ENCODE peak calls at places on chromosomes 6 and 20, in ten cellular contexts. One of them, this sample, is unnamed.

GRCh38 chr6:151497935-151498726 is 4.3 kb downstream of the CCDC170 start:
- DNase-seq in Peyer's patch: no peak
- DNase-seq in body of pancreas: no peak
- DNase-seq in ovary: no peak
- DNase-seq in neural progenitor cell: no peak
- DNase-seq in tibial artery: no peak
- DNase-seq in heart right ventricle: no peak
- DNase-seq in right lobe of liver: no peak
- DNase-seq in breast epithelium: no peak
- DNase-seq in stomach: no peak
- DNase-seq in this sample: peak

GRCh38 chr20:18276821-18277220 is 11.5 kb upstream of the ZNF133 start:
- DNase-seq in Peyer's patch: peak
- DNase-seq in body of pancreas: peak
- DNase-seq in ovary: peak
- DNase-seq in neural progenitor cell: peak
- DNase-seq in tibial artery: peak
- DNase-seq in heart right ventricle: peak
- DNase-seq in right lobe of liver: peak
- DNase-seq in breast epithelium: peak
- DNase-seq in stomach: peak
- DNase-seq in this sample: peak

GRCh38 chr6:35719830-35720733 is 16.8 kb upstream of the ARMC12 start:
- DNase-seq in Peyer's patch: no peak
- DNase-seq in body of pancreas: no peak
- DNase-seq in ovary: peak
- DNase-seq in neural progenitor cell: peak
- DNase-seq in tibial artery: peak
- DNase-seq in heart right ventricle: peak
- DNase-seq in right lobe of liver: no peak
- DNase-seq in breast epithelium: no peak
- DNase-seq in stomach: no peak
- DNase-seq in this sample: peak

GRCh38 chr6:108492131-108492766 is 68.5 kb upstream of the FOXO3 start:
- DNase-seq in Peyer's patch: no peak
- DNase-seq in body of pancreas: no peak
- DNase-seq in ovary: no peak
- DNase-seq in neural progenitor cell: peak
- DNase-seq in tibial artery: no peak
- DNase-seq in heart right ventricle: no peak
- DNase-seq in right lobe of liver: no peak
- DNase-seq in breast epithelium: no peak
- DNase-seq in stomach: no peak
- DNase-seq in this sample: peak

GRCh38 chr20:52004720-52005119 is 186.9 kb downstream of the ZFP64 start:
- DNase-seq in Peyer's patch: no peak
- DNase-seq in body of pancreas: no peak
- DNase-seq in ovary: no peak
- DNase-seq in neural progenitor cell: no peak
- DNase-seq in tibial artery: no peak
- DNase-seq in heart right ventricle: no peak
- DNase-seq in right lobe of liver: no peak
- DNase-seq in breast epithelium: no peak
- DNase-seq in stomach: no peak
- DNase-seq in this sample: peak

GRCh38 chr6:3312604-3313167 is 53.9 kb downstream of the PSMG4 start:
- DNase-seq in Peyer's patch: no peak
- DNase-seq in body of pancreas: no peak
- DNase-seq in ovary: no peak
- DNase-seq in neural progenitor cell: no peak
- DNase-seq in tibial artery: peak
- DNase-seq in heart right ventricle: no peak
- DNase-seq in right lobe of liver: no peak
- DNase-seq in breast epithelium: no peak
- DNase-seq in stomach: no peak
- DNase-seq in this sample: no peak

GRCh38 chr6:34556493-34556892 is 364 bp upstream of the SPDEF start:
- DNase-seq in Peyer's patch: no peak
- DNase-seq in body of pancreas: no peak
- DNase-seq in ovary: no peak
- DNase-seq in neural progenitor cell: no peak
- DNase-seq in tibial artery: no peak
- DNase-seq in heart right ventricle: no peak
- DNase-seq in right lobe of liver: no peak
- DNase-seq in breast epithelium: no peak
- DNase-seq in stomach: no peak
- DNase-seq in this sample: no peak

GRCh38 chr20:25344634-25345033 is 46.0 kb downstream of the ABHD12 start:
- DNase-seq in Peyer's patch: no peak
- DNase-seq in body of pancreas: no peak
- DNase-seq in ovary: no peak
- DNase-seq in neural progenitor cell: no peak
- DNase-seq in tibial artery: no peak
- DNase-seq in heart right ventricle: no peak
- DNase-seq in right lobe of liver: no peak
- DNase-seq in breast epithelium: no peak
- DNase-seq in stomach: no peak
- DNase-seq in this sample: no peak

GRCh38 chr6:20211037-20211940 is 980 bp downstream of the MBOAT1 start:
- DNase-seq in Peyer's patch: no peak
- DNase-seq in body of pancreas: peak
- DNase-seq in ovary: no peak
- DNase-seq in neural progenitor cell: peak
- DNase-seq in tibial artery: no peak
- DNase-seq in heart right ventricle: no peak
- DNase-seq in right lobe of liver: no peak
- DNase-seq in breast epithelium: peak
- DNase-seq in stomach: peak
- DNase-seq in this sample: peak

GRCh38 chr6:100664274-100665040 is 199.7 kb upstream of the SIM1 start:
- DNase-seq in Peyer's patch: no peak
- DNase-seq in body of pancreas: no peak
- DNase-seq in ovary: no peak
- DNase-seq in neural progenitor cell: peak
- DNase-seq in tibial artery: no peak
- DNase-seq in heart right ventricle: no peak
- DNase-seq in right lobe of liver: no peak
- DNase-seq in breast epithelium: no peak
- DNase-seq in stomach: no peak
- DNase-seq in this sample: peak

GRCh38 chr6:139256087-139256486 is 35.7 kb downstream of the TXLNB start:
- DNase-seq in Peyer's patch: no peak
- DNase-seq in body of pancreas: no peak
- DNase-seq in ovary: no peak
- DNase-seq in neural progenitor cell: no peak
- DNase-seq in tibial artery: peak
- DNase-seq in heart right ventricle: no peak
- DNase-seq in right lobe of liver: no peak
- DNase-seq in breast epithelium: no peak
- DNase-seq in stomach: no peak
- DNase-seq in this sample: peak

GRCh38 chr6:90190752-90191393 is 105.8 kb downstream of the BACH2 start:
- DNase-seq in Peyer's patch: no peak
- DNase-seq in body of pancreas: no peak
- DNase-seq in ovary: no peak
- DNase-seq in neural progenitor cell: no peak
- DNase-seq in tibial artery: no peak
- DNase-seq in heart right ventricle: no peak
- DNase-seq in right lobe of liver: no peak
- DNase-seq in breast epithelium: no peak
- DNase-seq in stomach: no peak
- DNase-seq in this sample: no peak

GRCh38 chr6:116444092-116444491 is 17.1 kb upstream of the CALHM6 start:
- DNase-seq in Peyer's patch: no peak
- DNase-seq in body of pancreas: no peak
- DNase-seq in ovary: no peak
- DNase-seq in neural progenitor cell: peak
- DNase-seq in tibial artery: no peak
- DNase-seq in heart right ventricle: no peak
- DNase-seq in right lobe of liver: no peak
- DNase-seq in breast epithelium: no peak
- DNase-seq in stomach: no peak
- DNase-seq in this sample: peak

GRCh38 chr6:135603249-135603648 is 105.7 kb upstream of the AHI1 start:
- DNase-seq in Peyer's patch: no peak
- DNase-seq in body of pancreas: no peak
- DNase-seq in ovary: no peak
- DNase-seq in neural progenitor cell: no peak
- DNase-seq in tibial artery: no peak
- DNase-seq in heart right ventricle: no peak
- DNase-seq in right lobe of liver: no peak
- DNase-seq in breast epithelium: no peak
- DNase-seq in stomach: no peak
- DNase-seq in this sample: no peak
- TF ChIP-seq CTCF in Peyer's patch: no peak
- TF ChIP-seq CTCF in body of pancreas: no peak
- TF ChIP-seq CTCF in ovary: no peak
- TF ChIP-seq CTCF in neural progenitor cell: no peak
- TF ChIP-seq CTCF in tibial artery: no peak
- TF ChIP-seq CTCF in heart right ventricle: no peak
- TF ChIP-seq CTCF in right lobe of liver: no peak
- TF ChIP-seq CTCF in breast epithelium: no peak
- TF ChIP-seq CTCF in stomach: no peak
- TF ChIP-seq CTCF in this sample: no peak

DNA sequence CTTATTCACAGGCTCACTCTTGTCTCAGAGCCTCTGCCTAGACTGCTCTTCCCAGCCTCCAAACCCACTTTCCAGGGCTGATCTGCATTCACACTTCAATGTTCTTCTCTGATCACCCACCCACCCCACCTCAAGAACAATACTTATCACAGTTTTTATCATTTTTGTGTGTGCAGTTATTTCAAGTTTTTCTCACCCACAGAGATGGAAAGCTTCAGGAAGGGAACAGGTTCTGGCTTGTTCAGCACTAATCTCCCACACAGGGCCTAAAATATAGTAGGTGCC is 160.9 kb downstream of the MRPL14 start:
- DNase-seq in Peyer's patch: no peak
- DNase-seq in body of pancreas: no peak
- DNase-seq in ovary: no peak
- DNase-seq in neural progenitor cell: no peak
- DNase-seq in tibial artery: no peak
- DNase-seq in heart right ventricle: no peak
- DNase-seq in right lobe of liver: no peak
- DNase-seq in breast epithelium: no peak
- DNase-seq in stomach: no peak
- DNase-seq in this sample: no peak
- TF ChIP-seq CTCF in Peyer's patch: no peak
- TF ChIP-seq CTCF in body of pancreas: no peak
- TF ChIP-seq CTCF in ovary: no peak
- TF ChIP-seq CTCF in neural progenitor cell: no peak
- TF ChIP-seq CTCF in tibial artery: no peak
- TF ChIP-seq CTCF in heart right ventricle: no peak
- TF ChIP-seq CTCF in right lobe of liver: no peak
- TF ChIP-seq CTCF in breast epithelium: no peak
- TF ChIP-seq CTCF in stomach: no peak
- TF ChIP-seq CTCF in this sample: no peak

DNA sequence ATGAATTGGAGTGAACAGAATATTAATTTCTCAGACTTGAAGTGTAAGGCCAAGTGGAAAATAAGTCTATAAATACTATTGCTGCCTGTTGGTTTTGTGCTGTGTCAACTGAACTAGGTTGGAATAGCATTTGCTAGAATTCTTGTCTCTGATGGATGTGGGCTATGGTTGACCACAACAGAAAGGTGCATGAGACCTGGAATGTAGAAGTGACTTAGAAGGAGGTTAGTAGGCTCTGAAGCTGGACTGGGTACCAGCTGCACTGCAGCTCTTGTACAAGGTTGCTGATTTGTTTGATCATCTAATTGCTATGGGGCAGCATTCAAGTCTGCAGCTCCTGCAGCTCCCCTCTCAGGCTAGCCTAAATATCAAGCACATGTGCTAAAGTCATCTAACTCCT is 479.0 kb upstream of the NRSN1 start:
- DNase-seq in Peyer's patch: no peak
- DNase-seq in body of pancreas: no peak
- DNase-seq in ovary: no peak
- DNase-seq in neural progenitor cell: no peak
- DNase-seq in tibial artery: no peak
- DNase-seq in heart right ventricle: no peak
- DNase-seq in right lobe of liver: no peak
- DNase-seq in breast epithelium: no peak
- DNase-seq in stomach: no peak
- DNase-seq in this sample: no peak
- TF ChIP-seq CTCF in Peyer's patch: no peak
- TF ChIP-seq CTCF in body of pancreas: no peak
- TF ChIP-seq CTCF in ovary: no peak
- TF ChIP-seq CTCF in neural progenitor cell: no peak
- TF ChIP-seq CTCF in tibial artery: no peak
- TF ChIP-seq CTCF in heart right ventricle: no peak
- TF ChIP-seq CTCF in right lobe of liver: no peak
- TF ChIP-seq CTCF in breast epithelium: no peak
- TF ChIP-seq CTCF in stomach: no peak
- TF ChIP-seq CTCF in this sample: no peak

GRCh38 chr6:134921980-134922313 is 28.0 kb downstream of the ALDH8A1 start:
- DNase-seq in Peyer's patch: no peak
- DNase-seq in body of pancreas: no peak
- DNase-seq in ovary: no peak
- DNase-seq in neural progenitor cell: no peak
- DNase-seq in tibial artery: no peak
- DNase-seq in heart right ventricle: no peak
- DNase-seq in right lobe of liver: no peak
- DNase-seq in breast epithelium: no peak
- DNase-seq in stomach: no peak
- DNase-seq in this sample: no peak

GRCh38 chr6:134920422-134920821 is 29.5 kb downstream of the ALDH8A1 start:
- DNase-seq in Peyer's patch: no peak
- DNase-seq in body of pancreas: no peak
- DNase-seq in ovary: no peak
- DNase-seq in neural progenitor cell: no peak
- DNase-seq in tibial artery: no peak
- DNase-seq in heart right ventricle: no peak
- DNase-seq in right lobe of liver: no peak
- DNase-seq in breast epithelium: no peak
- DNase-seq in stomach: no peak
- DNase-seq in this sample: no peak

GRCh38 chr6:134921276-134921979 is 28.5 kb downstream of the ALDH8A1 start:
- DNase-seq in Peyer's patch: no peak
- DNase-seq in body of pancreas: no peak
- DNase-seq in ovary: no peak
- DNase-seq in neural progenitor cell: no peak
- DNase-seq in tibial artery: no peak
- DNase-seq in heart right ventricle: no peak
- DNase-seq in right lobe of liver: no peak
- DNase-seq in breast epithelium: no peak
- DNase-seq in stomach: no peak
- DNase-seq in this sample: no peak

DNA sequence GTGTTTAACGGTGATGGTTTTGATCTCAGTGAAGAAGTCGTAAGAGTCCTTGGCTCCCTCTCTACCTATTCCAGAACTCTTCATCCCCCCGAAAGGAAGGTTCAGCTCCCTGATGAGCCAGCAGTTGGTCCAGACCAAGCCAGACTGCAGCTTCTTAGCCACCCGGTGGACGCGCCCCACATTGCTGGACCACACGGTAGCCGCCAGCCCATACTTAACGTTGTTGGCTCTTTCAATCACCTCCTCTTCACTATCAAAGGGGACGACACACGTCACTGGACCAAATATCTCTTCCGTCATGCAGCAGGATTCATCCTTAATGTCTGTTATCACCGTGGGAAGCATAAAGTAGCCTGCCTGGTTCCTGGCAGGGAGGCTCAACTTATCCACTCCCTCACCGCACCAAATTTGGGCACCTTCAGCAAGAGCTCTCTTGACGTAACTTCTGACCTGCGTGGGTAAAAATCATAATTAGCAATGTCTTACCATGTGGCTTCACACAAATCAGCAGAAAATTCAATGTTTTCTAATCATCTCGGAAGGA is 31.4 kb downstream of the ALDH8A1 start:
- DNase-seq in Peyer's patch: no peak
- DNase-seq in body of pancreas: no peak
- DNase-seq in ovary: no peak
- DNase-seq in neural progenitor cell: no peak
- DNase-seq in tibial artery: no peak
- DNase-seq in heart right ventricle: no peak
- DNase-seq in right lobe of liver: no peak
- DNase-seq in breast epithelium: no peak
- DNase-seq in stomach: no peak
- DNase-seq in this sample: peak
- TF ChIP-seq CTCF in Peyer's patch: no peak
- TF ChIP-seq CTCF in body of pancreas: no peak
- TF ChIP-seq CTCF in ovary: no peak
- TF ChIP-seq CTCF in neural progenitor cell: peak
- TF ChIP-seq CTCF in tibial artery: no peak
- TF ChIP-seq CTCF in heart right ventricle: no peak
- TF ChIP-seq CTCF in right lobe of liver: no peak
- TF ChIP-seq CTCF in breast epithelium: no peak
- TF ChIP-seq CTCF in stomach: no peak
- TF ChIP-seq CTCF in this sample: no peak